ENCODE peak calls at places on chromosomes 11 and 22, in eight cellular contexts. S, A, R, T, U, Z, X and F are unnamed samples.

GRCh38 chr11:62432695-62433094 is 13.9 kb downstream of the SCGB1A1 start:
- DNase-seq in S (no peak), A (no peak), R (no peak), T (no peak), U (no peak), Z (no peak), X (no peak), F (no peak)

GRCh38 chr11:109668973-109669634 is 247.1 kb downstream of the C11orf87 start:
- DNase-seq in S (no peak), A (no peak), R (no peak), T (no peak), U (no peak), Z (no peak), X (no peak), F (no peak)

GRCh38 chr11:98940913-98941312 is 79.8 kb upstream of the CNTN5 start:
- DNase-seq in S (no peak), A (no peak), R (no peak), T (no peak), U (no peak), Z (no peak), X (no peak), F (no peak)

GRCh38 chr11:130916910-130917309 is 631 bp upstream of the SNX19 start:
- DNase-seq in S (no peak), A (no peak), R (no peak), T (no peak), U (no peak), Z (no peak), X (peak; percentile 21), F (no peak)

GRCh38 chr11:94147433-94147845 is 18.8 kb downstream of the PANX1 start:
- DNase-seq in S (no peak), A (no peak), R (no peak), T (no peak), U (no peak), Z (peak; percentile 38), X (no peak), F (no peak)

GRCh38 chr11:120339394-120339890 is 3.2 kb downstream of the ARHGEF12 start:
- DNase-seq in S (no peak), A (peak; percentile 38), R (peak; percentile 85), T (no peak), U (no peak), Z (peak; percentile 65), X (no peak), F (no peak)

GRCh38 chr11:72338266-72338665 is 94.3 kb upstream of the PHOX2A start:
- DNase-seq in S (no peak), A (no peak), R (no peak), T (no peak), U (no peak), Z (no peak), X (no peak), F (no peak)

GRCh38 chr11:1445741-1446445 is 40.7 kb downstream of the MOB2 start:
- DNase-seq in S (no peak), A (no peak), R (no peak), T (no peak), U (no peak), Z (no peak), X (no peak), F (no peak)

GRCh38 chr22:38299001-38299651 is 18.1 kb downstream of the CSNK1E start:
- DNase-seq in S (no peak), A (no peak), R (no peak), T (no peak), U (no peak), Z (no peak), X (no peak), F (no peak)

GRCh38 chr22:17820879-17821439 is 46.7 kb upstream of the BID start:
- DNase-seq in S (no peak), A (no peak), R (no peak), T (no peak), U (no peak), Z (no peak), X (no peak), F (no peak)

GRCh38 chr22:26835929-26836528 is 178.6 kb downstream of the MIAT start:
- DNase-seq in S (peak; percentile 44), A (peak; percentile 44), R (peak; percentile 42), T (peak; percentile 34), U (peak; percentile 19), Z (peak; percentile 70), X (no peak), F (no peak)

GRCh38 chr11:69265210-69265609 is 28.7 kb upstream of the MYEOV start:
- DNase-seq in S (no peak), A (no peak), R (no peak), T (no peak), U (no peak), Z (no peak), X (no peak), F (no peak)

GRCh38 chr11:110130642-110131238 is 37.5 kb downstream of the ZC3H12C start:
- DNase-seq in S (no peak), A (peak; percentile 14), R (peak; percentile 62), T (no peak), U (no peak), Z (no peak), X (no peak), F (no peak)

GRCh38 chr11:88569342-88569741 is 231.8 kb upstream of the CTSC start:
- DNase-seq in S (no peak), A (no peak), R (peak; percentile 82), T (no peak), U (no peak), Z (no peak), X (no peak), F (no peak)

GRCh38 chr11:134132808-134133207 is 63.9 kb downstream of the JAM3 start:
- DNase-seq in S (no peak), A (no peak), R (no peak), T (no peak), U (no peak), Z (no peak), X (peak; percentile 21), F (no peak)

GRCh38 chr11:62858201-62858600 is 18.8 kb upstream of the WDR74 start:
- DNase-seq in S (no peak), A (no peak), R (no peak), T (no peak), U (no peak), Z (no peak), X (no peak), F (no peak)

GRCh38 chr11:45402049-45402630 is 116.0 kb upstream of the SYT13 start:
- DNase-seq in S (no peak), A (no peak), R (no peak), T (no peak), U (no peak), Z (no peak), X (no peak), F (no peak)

GRCh38 chr11:64996710-64997380 is at the start of gene BATF2:
- DNase-seq in S (peak; percentile 89), A (peak; percentile 90), R (peak; percentile 73), T (peak; percentile 71), U (peak; percentile 51), Z (peak; percentile 69), X (peak; percentile 96), F (peak; percentile 48)
- TF ChIP-seq POLR2A in S (no peak), A (peak; percentile 94), R (no peak), T (no peak), U (peak; percentile 29), Z (no peak), X (no peak), F (no peak)

GRCh38 chr11:76552987-76553386 is 108.2 kb downstream of the EMSY start:
- DNase-seq in S (no peak), A (no peak), R (no peak), T (no peak), U (no peak), Z (no peak), X (no peak), F (no peak)

GRCh38 chr11:76553554-76554476 is 109.0 kb downstream of the EMSY start:
- DNase-seq in S (no peak), A (peak; percentile 14), R (peak; percentile 84), T (no peak), U (no peak), Z (no peak), X (no peak), F (no peak)

GRCh38 chr11:76550781-76551180 is 106.0 kb downstream of the EMSY start:
- DNase-seq in S (no peak), A (no peak), R (peak; percentile 77), T (no peak), U (no peak), Z (no peak), X (no peak), F (no peak)

GRCh38 chr11:76554767-76555166 is 109.9 kb downstream of the EMSY start:
- DNase-seq in S (no peak), A (no peak), R (no peak), T (no peak), U (no peak), Z (no peak), X (no peak), F (no peak)

DNA sequence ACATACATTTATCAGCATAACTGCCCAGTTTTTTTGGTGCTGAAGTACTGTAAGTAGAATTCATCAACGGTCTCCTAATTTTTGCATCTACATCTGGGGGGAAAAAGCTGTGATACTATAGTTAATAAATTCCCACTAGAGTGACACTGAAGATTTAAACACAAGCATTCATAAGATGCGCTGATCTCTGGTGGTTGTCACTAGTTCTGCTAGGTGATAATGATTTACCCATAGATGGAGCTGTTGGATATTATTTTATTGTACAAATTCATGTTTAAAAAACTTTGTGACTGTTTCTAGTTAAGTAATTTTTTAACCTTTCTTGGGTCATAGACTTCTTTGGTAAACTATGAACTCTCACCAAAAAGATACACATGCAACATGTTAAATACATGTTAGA is 106.6 kb downstream of the EMSY start:
- DNase-seq in S (no peak), A (no peak), R (peak; percentile 65), T (no peak), U (no peak), Z (no peak), X (no peak), F (no peak)
- TF ChIP-seq CTCF in S (peak; percentile 39), A (peak; percentile 16), R (peak; percentile 7), T (peak; percentile 28), U (no peak), Z (no peak), X (no peak), F (no peak)

DNA sequence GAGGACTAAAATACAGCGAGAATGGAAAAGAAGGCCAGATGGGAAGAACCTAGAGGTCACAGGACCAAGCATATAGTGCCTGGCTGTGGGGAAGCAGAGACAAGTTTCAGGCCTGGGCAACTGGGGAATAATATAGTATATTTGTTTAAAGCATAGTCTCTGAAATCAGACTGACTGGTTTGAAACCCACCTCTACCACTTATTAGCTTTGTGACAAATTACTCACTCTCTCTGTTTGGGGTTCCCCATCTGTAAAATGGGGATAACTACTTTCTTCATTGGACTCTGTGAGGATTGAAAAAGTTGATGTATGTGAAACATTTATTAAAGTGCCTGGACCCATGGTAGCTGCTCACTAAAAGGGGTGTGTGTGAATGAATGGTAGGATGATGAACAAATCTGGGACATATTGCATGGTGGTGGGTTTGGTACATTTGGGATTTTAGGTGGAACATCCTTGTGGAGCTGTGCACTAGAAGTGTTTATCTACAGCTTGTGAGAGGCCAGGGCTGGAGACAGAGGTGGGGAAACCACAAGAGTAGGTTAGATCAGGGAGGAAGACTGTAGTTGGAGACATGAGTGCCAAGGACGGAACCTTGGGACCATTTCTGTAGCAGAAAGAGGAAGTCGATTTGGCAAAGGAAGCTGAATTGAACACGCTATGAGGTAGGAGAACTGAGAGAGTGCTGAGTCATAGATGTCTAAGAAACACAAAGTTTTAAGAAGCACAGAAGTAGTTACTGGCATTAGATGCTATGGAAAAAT is 52.6 kb downstream of the SWAP70 start:
- DNase-seq in S (no peak), A (no peak), R (peak; percentile 97), T (no peak), U (peak; percentile 32), Z (peak; percentile 27), X (no peak), F (no peak)
- H3K4me3 ChIP-seq in S (no peak overlapping the region), A (no peak overlapping the region), R (no peak overlapping the region), T (no peak overlapping the region), U (no peak overlapping the region), Z (no peak overlapping the region), X (no peak overlapping the region), F (no peak overlapping the region)

GRCh38 chr11:70400643-70401042 is 2.3 kb downstream of the CTTN start:
- DNase-seq in S (no peak), A (no peak), R (no peak), T (no peak), U (no peak), Z (no peak), X (no peak), F (no peak)
- TF ChIP-seq POLR2A in S (no peak), A (no peak), R (no peak), T (no peak), U (no peak), Z (no peak), X (no peak), F (no peak)